ENCODE peak calls at places on chromosome 12, in eight cellular contexts. M is fibroblast of lung, Z is aorta, O is tibial nerve, N is right cardiac atrium, H is adrenal gland, C is spleen, K is lower lobe of right lung. J is an unnamed sample.

GRCh38 chr12:102430661-102431060 is 49.7 kb downstream of the IGF1 start:
- DNase-seq in K (no peak), C (no peak), H (no peak), O (no peak), Z (no peak), M (peak; percentile 25), N (no peak), J (no peak)

GRCh38 chr12:27057543-27057942 is 24.8 kb downstream of the C12orf71 start:
- DNase-seq in H (no peak), Z (no peak), M (no peak), O (no peak), N (no peak), K (no peak), C (no peak), J (no peak)

GRCh38 chr12:46160081-46160980 is 108.5 kb downstream of the SLC38A1 start:
- DNase-seq in N (peak; percentile 46), C (no peak), H (no peak), M (peak; percentile 93), K (no peak), Z (no peak), O (no peak), J (no peak)

GRCh38 chr12:60070541-60070940 is 474.7 kb downstream of the SLC16A7 start:
- DNase-seq in K (no peak), O (no peak), Z (no peak), H (no peak), N (no peak), M (peak; percentile 32), C (no peak), J (no peak)

GRCh38 chr12:125683748-125684381 is 618.6 kb downstream of the AACS start:
- DNase-seq in M (no peak), O (no peak), K (peak; percentile 59), C (no peak), H (no peak), N (peak; percentile 69), Z (peak; percentile 72), J (no peak)

GRCh38 chr12:120495189-120495722 is 657 bp upstream of the DYNLL1 start:
- DNase-seq in H (no peak), N (peak; percentile 53), Z (no peak), C (no peak), K (no peak), M (no peak), O (no peak), J (no peak)

GRCh38 chr12:90338365-90338764 is 616.6 kb downstream of the CCER1 start:
- DNase-seq in O (no peak), Z (no peak), H (no peak), C (no peak), M (no peak), K (no peak), N (no peak), J (no peak)

GRCh38 chr12:26271024-26271423 is 75.7 kb downstream of the SSPN start:
- DNase-seq in M (peak; percentile 78), Z (no peak), H (no peak), O (no peak), N (no peak), K (no peak), C (no peak), J (no peak)

GRCh38 chr12:105949391-105949790 is 189.4 kb downstream of the NUAK1 start:
- DNase-seq in O (no peak), H (no peak), K (no peak), C (no peak), M (no peak), N (no peak), Z (no peak), J (no peak)

GRCh38 chr12:1918081-1918874 is at the start of gene CACNA2D4:
- DNase-seq in O (no peak), Z (peak; percentile 69), N (peak; percentile 38), K (peak; percentile 51), M (no peak), C (peak; percentile 82), H (peak; percentile 12), J (peak; percentile 80)

GRCh38 chr12:10967409-10967808 is 19.3 kb downstream of the TAS2R50 start:
- DNase-seq in Z (no peak), H (no peak), C (no peak), N (no peak), K (no peak), O (no peak), M (peak; percentile 62), J (no peak)

GRCh38 chr12:31309279-31309678 is 16.7 kb downstream of the SINHCAF start:
- DNase-seq in O (no peak), H (no peak), K (no peak), Z (no peak), M (no peak), N (no peak), C (no peak), J (no peak)

GRCh38 chr12:6828671-6829531 is 694 bp downstream of the P3H3 start:
- DNase-seq in Z (peak; percentile 86), C (peak; percentile 82), M (peak; percentile 65), O (no peak), K (no peak), N (peak; percentile 76), H (peak; percentile 48), J (no peak)

GRCh38 chr12:90233168-90234100 is 524.8 kb upstream of the ATP2B1 start:
- DNase-seq in K (no peak), H (no peak), M (peak; percentile 60), C (no peak), N (no peak), O (no peak), Z (no peak), J (no peak)

GRCh38 chr12:120640840-120641833 is 711 bp downstream of the CABP1 start:
- DNase-seq in C (peak; percentile 84), M (peak; percentile 59), K (peak; percentile 67), O (no peak), N (peak; percentile 83), H (peak; percentile 75), Z (peak; percentile 86), J (peak; percentile 55)

GRCh38 chr12:9273276-9273675 is 65.1 kb upstream of the PZP start:
- DNase-seq in O (no peak), N (no peak), K (no peak), M (peak; percentile 11), Z (no peak), C (no peak), H (no peak), J (no peak)

GRCh38 chr12:26198742-26199141 is 3.4 kb downstream of the SSPN start:
- DNase-seq in C (no peak), Z (peak; percentile 81), N (peak; percentile 58), K (no peak), M (peak; percentile 87), H (peak; percentile 27), O (no peak), J (no peak)

GRCh38 chr12:57110189-57111045 is 745 bp downstream of the STAT6 start:
- DNase-seq in M (no peak), H (peak; percentile 69), C (peak; percentile 93), N (peak; percentile 94), O (peak; percentile 71), K (peak; percentile 84), Z (peak; percentile 91), J (peak; percentile 86)

GRCh38 chr12:78062781-78063180 is 232.1 kb downstream of the NAV3 start:
- DNase-seq in O (no peak), C (no peak), Z (no peak), N (peak; percentile 68), M (peak; percentile 84), H (peak; percentile 75), K (no peak), J (no peak)

GRCh38 chr12:95790025-95790911 is at the start of gene NTN4:
- DNase-seq in K (peak; percentile 65), M (peak; percentile 36), N (peak; percentile 87), O (peak; percentile 15), H (peak; percentile 63), Z (peak; percentile 88), C (peak; percentile 85), J (peak; percentile 9)

GRCh38 chr12:89497467-89497866 is 27.1 kb downstream of the GALNT4 start:
- DNase-seq in C (no peak), O (no peak), H (no peak), M (no peak), K (no peak), N (no peak), Z (no peak), J (no peak)

GRCh38 chr12:50212071-50212467 is 44.9 kb upstream of the CERS5 start:
- DNase-seq in C (no peak), H (no peak), Z (no peak), N (no peak), O (no peak), M (no peak), K (no peak), J (no peak)
- H3K4me3 ChIP-seq in C (no peak overlapping the region), H (no peak overlapping the region), Z (no peak overlapping the region), N (no peak overlapping the region), O (no peak overlapping the region), M (no peak overlapping the region), K (no peak overlapping the region), J (no peak overlapping the region)

GRCh38 chr12:92133166-92133565 is 12.5 kb downstream of the BTG1 start:
- DNase-seq in O (no peak), H (no peak), C (no peak), Z (no peak), N (no peak), K (no peak), M (peak; percentile 50), J (no peak)
- H3K4me3 ChIP-seq in O (no peak overlapping the region), H (peak overlapping the region; percentile 1), C (no peak overlapping the region), Z (no peak overlapping the region), N (no peak overlapping the region), K (peak overlapping the region; percentile 10), M (no peak overlapping the region), J (no peak overlapping the region)

DNA sequence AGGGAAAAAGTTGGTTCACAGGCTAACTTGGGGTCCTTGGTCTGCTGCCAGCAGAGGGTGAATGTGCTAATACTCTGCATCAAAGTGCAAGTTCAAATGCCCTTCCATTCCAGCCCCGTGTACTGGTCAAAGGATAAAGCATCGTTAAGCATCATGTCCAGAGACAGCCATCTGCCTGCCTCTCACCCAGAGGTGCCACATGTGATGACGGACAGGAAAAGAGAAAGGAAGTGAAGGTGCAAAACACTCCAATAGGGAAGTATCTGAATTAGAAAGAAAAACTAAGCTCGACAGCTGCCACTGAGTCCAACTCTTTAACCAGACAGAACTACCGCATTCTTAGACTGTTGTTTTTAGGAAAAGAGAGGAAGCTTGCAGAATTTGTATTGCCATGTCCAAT is 465.0 kb upstream of the SOX5 start:
- DNase-seq in H (no peak), M (no peak), C (no peak), O (no peak), Z (no peak), N (no peak), K (no peak), J (no peak)
- H3K4me3 ChIP-seq in H (no peak overlapping the region), M (no peak overlapping the region), C (no peak overlapping the region), O (no peak overlapping the region), Z (no peak overlapping the region), N (no peak overlapping the region), K (no peak overlapping the region), J (no peak overlapping the region)

DNA sequence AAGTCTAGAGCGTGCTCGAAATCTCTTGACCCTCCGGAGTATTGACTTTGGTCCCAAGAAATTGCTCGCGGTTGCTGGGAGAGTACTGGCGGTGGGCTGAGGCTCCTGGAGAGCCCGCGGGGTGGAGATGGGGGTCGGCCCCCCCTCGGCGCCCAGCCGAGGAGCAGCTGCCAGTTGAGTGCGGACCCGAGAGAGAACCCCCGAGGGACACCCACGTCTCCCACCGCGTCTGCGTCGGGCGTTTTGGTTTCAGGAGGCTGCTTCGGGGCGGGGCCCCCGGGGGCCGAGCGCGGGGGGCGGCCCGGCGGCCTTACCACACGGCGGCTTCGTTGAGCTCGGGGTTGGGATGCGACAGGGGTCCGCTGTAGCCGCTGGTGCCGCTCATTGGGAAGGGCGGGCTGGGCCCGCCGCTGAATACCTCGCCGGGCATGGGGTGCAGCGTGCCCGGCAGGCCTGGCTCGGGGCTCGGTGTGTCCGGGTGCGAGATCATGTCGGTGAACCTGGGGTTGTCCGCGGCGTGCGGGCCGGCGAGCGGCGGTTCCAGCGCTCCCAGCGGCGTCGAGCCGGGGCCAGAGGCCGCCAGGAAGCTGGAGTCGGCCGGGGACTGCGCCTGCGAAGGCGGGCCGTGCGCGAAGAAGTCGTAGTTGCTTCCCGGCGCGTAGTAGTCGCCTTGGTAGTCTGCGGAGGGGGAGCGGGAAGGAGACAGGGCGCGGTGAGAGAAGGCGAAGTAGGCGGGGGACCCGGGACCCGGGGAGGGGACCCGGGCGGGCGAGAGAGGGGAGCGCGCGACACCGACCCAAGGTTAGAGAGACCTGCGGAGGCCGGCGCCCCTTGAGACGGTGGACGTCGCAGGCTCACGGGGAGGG is 8.6 kb downstream of the LHX5 start:
- DNase-seq in C (no peak), K (no peak), H (no peak), M (no peak), O (no peak), N (no peak), Z (no peak), J (no peak)
- H3K4me3 ChIP-seq in C (peak overlapping the region; percentile 30), K (peak overlapping the region; percentile 33), H (peak overlapping the region; percentile 45), M (peak overlapping the region; percentile 7), O (peak overlapping the region; percentile 6), N (peak overlapping the region; percentile 33), Z (peak overlapping the region; percentile 19), J (no peak overlapping the region)

J was measured in HL-60.